ENCODE peak calls at places on chromosomes 13 and 19, in nine cellular contexts. J is epithelial cell of prostate, L is OCI-LY7, M is neural progenitor cell, Y is heart left ventricle, D is osteoblast, H is endodermal cell, S is dorsolateral prefrontal cortex, C is esophagus squamous epithelium. U is an unnamed sample.

GRCh38 chr13:44384778-44385177 is 11.2 kb downstream of the SERP2 start:
- DNase-seq in Y (no peak), J (no peak), H (no peak), D (no peak), L (no peak), C (no peak), S (no peak), M (no peak), U (no peak)

GRCh38 chr13:99559560-99559959 is 58.3 kb downstream of the TM9SF2 start:
- DNase-seq in Y (no peak), L (no peak), J (no peak), M (no peak), D (no peak), C (no peak), H (no peak), S (no peak), U (no peak)

GRCh38 chr13:107202371-107203023 is 634.6 kb upstream of the ARGLU1 start:
- DNase-seq in Y (peak; percentile 68), J (peak; percentile 12), M (no peak), S (no peak), L (no peak), H (no peak), C (no peak), D (no peak), U (peak; percentile 36)

GRCh38 chr13:113582841-113583631 is 1.5 kb upstream of the TFDP1 start:
- DNase-seq in C (no peak), L (no peak), D (peak; percentile 60), S (no peak), J (no peak), H (peak; percentile 46), M (no peak), Y (peak; percentile 4), U (peak; percentile 22)

GRCh38 chr13:60121288-60121687 is 42.4 kb downstream of the DIAPH3 start:
- DNase-seq in D (no peak), L (no peak), H (no peak), J (no peak), Y (no peak), C (no peak), S (no peak), M (no peak), U (no peak)

GRCh38 chr13:29948246-29948645 is 97.8 kb upstream of the UBL3 start:
- DNase-seq in M (no peak), L (no peak), S (no peak), J (no peak), Y (no peak), C (no peak), H (no peak), D (no peak), U (no peak)

GRCh38 chr19:42421591-42422031 is 5.6 kb downstream of the LIPE start:
- DNase-seq in J (peak; percentile 92), S (no peak), M (no peak), H (no peak), C (no peak), L (no peak), D (peak; percentile 50), Y (no peak), U (peak; percentile 50)

GRCh38 chr19:15469513-15470297 is 5.4 kb upstream of the RASAL3 start:
- DNase-seq in H (peak; percentile 75), C (no peak), S (no peak), M (peak; percentile 32), L (no peak), J (no peak), D (peak; percentile 46), Y (no peak), U (no peak)

GRCh38 chr19:23525265-23525862 is 130.1 kb upstream of the ZNF91 start:
- DNase-seq in C (no peak), Y (no peak), M (no peak), H (no peak), J (no peak), L (no peak), S (no peak), D (no peak), U (no peak)

GRCh38 chr13:19881641-19882040 is 18.2 kb upstream of the ZMYM5 start:
- DNase-seq in M (no peak), Y (no peak), J (no peak), L (no peak), H (no peak), S (no peak), D (no peak), C (no peak), U (no peak)

GRCh38 chr13:81153478-81153877 is 812.6 kb upstream of the SPRY2 start:
- DNase-seq in H (no peak), D (no peak), M (no peak), Y (no peak), L (no peak), S (no peak), J (no peak), C (no peak), U (no peak)

GRCh38 chr13:81148822-81149221 is 807.9 kb upstream of the SPRY2 start:
- DNase-seq in Y (no peak), M (no peak), D (no peak), S (no peak), L (no peak), J (no peak), C (no peak), H (no peak), U (no peak)
- H3K27ac ChIP-seq in Y (no peak overlapping the region), M (no peak overlapping the region), D (no peak overlapping the region), S (no peak overlapping the region), L (no peak overlapping the region), J (no peak overlapping the region), C (no peak overlapping the region), H (no peak overlapping the region), U (no peak overlapping the region)

GRCh38 chr19:11092181-11092538 is 2.9 kb downstream of the LDLR start:
- DNase-seq in Y (no peak), M (no peak), D (peak; percentile 86), H (no peak), J (no peak), C (no peak), S (no peak), L (no peak), U (no peak)
- H3K27ac ChIP-seq in Y (peak overlapping the region; percentile 94), M (peak overlapping the region; percentile 16), D (peak overlapping the region; percentile 97), H (no peak overlapping the region), J (peak overlapping the region; percentile 100), C (peak overlapping the region; percentile 100), S (peak overlapping the region; percentile 98), L (no peak overlapping the region), U (peak overlapping the region; percentile 90)

GRCh38 chr13:65378484-65378883 is 1851.7 kb downstream of the PCDH9 start:
- DNase-seq in S (no peak), J (no peak), D (no peak), M (no peak), Y (no peak), L (no peak), C (no peak), H (no peak), U (no peak)

DNA sequence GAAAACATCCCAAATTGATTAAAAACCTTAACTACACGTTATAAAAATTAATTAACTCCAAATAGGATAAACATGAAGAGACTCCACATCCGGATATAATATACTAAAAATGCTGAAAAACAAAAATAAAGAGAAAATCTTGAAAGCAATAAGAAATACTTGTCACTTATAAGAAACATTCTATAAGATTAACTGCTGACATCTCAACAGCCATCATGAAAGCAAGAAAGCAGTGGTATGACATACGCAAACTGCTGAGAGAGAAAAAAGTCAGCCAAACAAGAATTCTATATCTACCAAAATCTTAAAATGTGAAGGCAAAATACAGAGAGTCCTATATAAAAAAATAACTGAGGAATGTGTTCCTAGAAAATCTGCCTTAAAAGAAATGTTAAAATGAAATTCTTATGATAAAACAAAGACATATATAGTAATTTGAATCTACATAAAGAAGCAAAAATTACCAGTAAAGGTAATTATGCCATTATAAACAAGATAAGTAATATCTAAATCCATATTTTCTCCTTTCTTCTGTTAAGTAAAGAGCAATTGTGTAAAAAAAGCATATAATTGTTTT is 1851.1 kb downstream of the PCDH9 start:
- DNase-seq in S (no peak), M (peak; percentile 3), Y (no peak), H (no peak), L (peak; percentile 8), C (no peak), J (no peak), D (no peak), U (no peak)
- H3K27ac ChIP-seq in S (no peak overlapping the region), M (no peak overlapping the region), Y (no peak overlapping the region), H (no peak overlapping the region), L (no peak overlapping the region), C (no peak overlapping the region), J (no peak overlapping the region), D (no peak overlapping the region), U (no peak overlapping the region)

GRCh38 chr13:100674848-100675659 is 459 bp upstream of the TMTC4 start:
- DNase-seq in Y (peak; percentile 100), S (peak; percentile 100), C (peak; percentile 89), J (peak; percentile 79), D (peak; percentile 100), L (peak; percentile 89), H (peak; percentile 100), M (peak; percentile 98), U (peak; percentile 100)

GRCh38 chr13:100673831-100674362 is 698 bp downstream of the TMTC4 start:
- DNase-seq in Y (peak; percentile 35), D (peak; percentile 98), L (peak; percentile 11), M (no peak), H (peak; percentile 62), J (peak; percentile 29), S (peak; percentile 62), C (no peak), U (peak; percentile 55)

GRCh38 chr13:100671389-100672182 is 3.0 kb downstream of the TMTC4 start:
- DNase-seq in Y (no peak), J (no peak), H (no peak), C (no peak), S (no peak), L (no peak), D (no peak), M (no peak), U (no peak)

GRCh38 chr13:100674363-100674847 is at the start of gene TMTC4:
- DNase-seq in Y (no peak), J (no peak), M (peak; percentile 85), L (no peak), H (no peak), D (no peak), C (no peak), S (no peak), U (no peak)

DNA sequence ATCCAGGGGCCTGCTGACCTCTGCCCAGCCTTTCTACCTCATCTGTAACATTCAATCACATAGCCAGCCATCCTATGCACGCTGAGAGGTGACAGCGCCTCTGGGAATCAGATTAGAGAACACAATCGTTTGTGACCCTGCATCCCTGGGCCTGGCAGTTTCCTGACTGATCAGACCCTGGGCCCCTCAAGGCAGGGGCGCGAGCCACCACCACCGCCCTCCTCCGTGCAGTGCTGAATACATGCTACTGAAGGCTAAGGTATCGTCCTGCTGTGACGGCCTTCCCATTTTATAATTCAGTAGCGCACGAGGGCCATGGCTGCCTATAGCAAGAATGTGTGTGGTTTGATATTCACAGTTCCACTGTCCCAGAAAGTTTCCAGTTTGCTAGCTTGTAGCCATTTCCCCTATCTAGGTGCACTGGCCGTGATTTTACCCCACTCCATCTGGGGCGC is 1.2 kb downstream of the TMTC4 start:
- DNase-seq in C (no peak), M (peak; percentile 71), S (no peak), Y (no peak), D (no peak), H (peak; percentile 82), L (no peak), J (no peak), U (no peak)
- H3K27ac ChIP-seq in C (peak overlapping the region; percentile 79), M (no peak overlapping the region), S (peak overlapping the region; percentile 94), Y (peak overlapping the region; percentile 42), D (no peak overlapping the region), H (peak overlapping the region; percentile 63), L (no peak overlapping the region), J (peak overlapping the region; percentile 67), U (peak overlapping the region; percentile 94)

DNA sequence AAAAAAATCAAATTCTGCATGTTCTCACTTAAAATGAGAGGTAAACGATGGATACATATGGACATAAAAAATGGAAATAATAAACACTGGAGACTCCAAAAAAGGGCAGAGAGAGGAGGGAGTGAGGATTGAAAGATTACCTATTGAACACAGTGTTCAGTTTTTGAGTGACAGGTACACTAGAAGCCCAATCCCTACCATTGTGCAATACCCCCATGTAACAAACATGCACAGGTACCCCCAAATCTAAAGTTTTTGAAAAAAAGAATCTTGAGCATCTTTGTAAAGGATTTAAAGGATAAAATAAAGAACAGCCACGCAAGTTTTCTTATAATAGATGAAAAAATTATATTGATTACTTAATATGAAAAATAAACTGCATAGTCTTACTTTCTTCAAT is 16.7 kb upstream of the CLC start:
- DNase-seq in S (no peak), C (no peak), Y (no peak), J (no peak), H (no peak), M (no peak), L (no peak), D (no peak), U (no peak)
- H3K27ac ChIP-seq in S (no peak overlapping the region), C (no peak overlapping the region), Y (no peak overlapping the region), J (no peak overlapping the region), H (no peak overlapping the region), M (no peak overlapping the region), L (no peak overlapping the region), D (no peak overlapping the region), U (no peak overlapping the region)

U was measured in stomach.